ENCODE peak calls at places on chromosomes 2 and 18, in six cellular contexts. W is stomach, U is spleen, I is GM23338, S is K562, Y is Panc1. K is an unnamed sample.
A peak's percentile ranks its signal among the peaks of the same experiment; 100 is the strongest.

GRCh38 chr2:26529406-26530070 is 51.6 kb upstream of the OTOF start:
- DNase-seq in W (no peak), U (peak; percentile 41), I (no peak), S (no peak), Y (no peak), K (no peak)

GRCh38 chr2:205975082-205975949 is 110.7 kb downstream of the INO80D start:
- DNase-seq in W (peak; percentile 44), U (no peak), I (no peak), S (no peak), Y (no peak), K (no peak)

GRCh38 chr2:221741496-221742211 is 169.6 kb upstream of the EPHA4 start:
- DNase-seq in W (no peak), U (no peak), I (no peak), S (no peak), Y (no peak), K (no peak)

GRCh38 chr2:8680931-8681760 is 710 bp upstream of the ID2 start:
- DNase-seq in W (peak; percentile 73), U (peak; percentile 89), I (peak; percentile 80), S (peak; percentile 74), Y (no peak), K (peak; percentile 86)

GRCh38 chr2:39381653-39382052 is 55.4 kb downstream of the MAP4K3 start:
- DNase-seq in W (no peak), U (no peak), I (peak; percentile 59), S (no peak), Y (no peak), K (no peak)

GRCh38 chr2:238445409-238446190 is 18.9 kb downstream of the ASB1 start:
- DNase-seq in W (no peak), U (no peak), I (no peak), S (no peak), Y (no peak), K (no peak)

GRCh38 chr2:230700447-230700846 is 12.2 kb upstream of the CAB39 start:
- DNase-seq in W (no peak), U (no peak), I (no peak), S (no peak), Y (no peak), K (no peak)

GRCh38 chr18:26383454-26384270 is 157.4 kb downstream of the TAF4B start:
- DNase-seq in W (no peak), U (no peak), I (peak; percentile 69), S (peak; percentile 60), Y (peak; percentile 15), K (no peak)

GRCh38 chr18:63292844-63293683 is 26.5 kb downstream of the BCL2 start:
- DNase-seq in W (no peak), U (peak; percentile 85), I (no peak), S (no peak), Y (no peak), K (no peak)

GRCh38 chr2:94997981-94998920 is 27.3 kb upstream of the MAL start:
- DNase-seq in W (no peak), U (peak; percentile 67), I (peak; percentile 62), S (no peak), Y (no peak), K (peak; percentile 24)

GRCh38 chr2:118981627-118982026 is 39.6 kb downstream of the MARCO start:
- DNase-seq in W (no peak), U (no peak), I (no peak), S (no peak), Y (no peak), K (no peak)

GRCh38 chr2:168210898-168211570 is 36.4 kb downstream of the STK39 start:
- DNase-seq in W (no peak), U (no peak), I (no peak), S (no peak), Y (peak; percentile 75), K (no peak)

GRCh38 chr18:47174545-47175116 is 1.5 kb downstream of the IER3IP1 start:
- DNase-seq in W (no peak), U (no peak), I (peak; percentile 19), S (no peak), Y (no peak), K (no peak)

GRCh38 chr2:109066501-109066900 is 62.5 kb upstream of the SH3RF3 start:
- DNase-seq in W (no peak), U (peak; percentile 63), I (no peak), S (no peak), Y (no peak), K (no peak)

GRCh38 chr2:218831378-218831990 is at the start of gene PRKAG3:
- DNase-seq in W (no peak), U (peak; percentile 54), I (no peak), S (no peak), Y (no peak), K (no peak)

GRCh38 chr18:33076601-33077000 is 303.8 kb upstream of the KLHL14 start:
- DNase-seq in W (no peak), U (no peak), I (no peak), S (no peak), Y (no peak), K (no peak)

GRCh38 chr18:79898952-79899608 is 52.4 kb downstream of the SLC66A2 start:
- DNase-seq in W (no peak), U (peak; percentile 64), I (no peak), S (no peak), Y (no peak), K (no peak)

GRCh38 chr2:228602277-228602676 is 420.8 kb upstream of the SPHKAP start:
- DNase-seq in W (no peak), U (no peak), I (no peak), S (no peak), Y (no peak), K (no peak)

GRCh38 chr18:68462148-68462547 is 252.8 kb downstream of the TMX3 start:
- DNase-seq in W (no peak), U (no peak), I (no peak), S (no peak), Y (no peak), K (no peak)

GRCh38 chr2:134500211-134500935 is 218.4 kb downstream of the TMEM163 start:
- DNase-seq in W (no peak), U (no peak), I (no peak), S (no peak), Y (no peak), K (no peak)

GRCh38 chr18:3626927-3627240 is 176.9 kb downstream of the TGIF1 start:
- DNase-seq in W (no peak), U (no peak), I (no peak), S (no peak), Y (no peak), K (no peak)

GRCh38 chr2:186059096-186059495 is 320.5 kb downstream of the FSIP2 start:
- DNase-seq in W (no peak), U (no peak), I (no peak), S (no peak), Y (no peak), K (no peak)

GRCh38 chr2:73028841-73029240 is 42.7 kb downstream of the SFXN5 start:
- DNase-seq in W (no peak), U (no peak), I (no peak), S (no peak), Y (no peak), K (no peak)

GRCh38 chr2:54557601-54558187 is 101.6 kb downstream of the SPTBN1 start:
- DNase-seq in W (peak; percentile 75), U (peak; percentile 95), I (peak; percentile 55), S (peak; percentile 81), Y (no peak), K (peak; percentile 76)

GRCh38 chr2:153710128-153710527 is 161.6 kb upstream of the GALNT13 start:
- DNase-seq in W (no peak), U (no peak), I (no peak), S (no peak), Y (no peak), K (no peak)

GRCh38 chr18:50644807-50645206 is 84.9 kb downstream of the MAPK4 start:
- DNase-seq in W (no peak), U (no peak), I (peak; percentile 84), S (peak; percentile 24), Y (no peak), K (no peak)

GRCh38 chr18:41265047-41265446 is 690.0 kb upstream of the PIK3C3 start:
- DNase-seq in W (no peak), U (no peak), I (no peak), S (no peak), Y (no peak), K (no peak)

GRCh38 chr2:176637497-176638166 is 368.4 kb downstream of the MTX2 start:
- DNase-seq in W (no peak), U (peak; percentile 82), I (peak; percentile 74), S (no peak), Y (no peak), K (peak; percentile 89)

GRCh38 chr18:55420665-55420964 is 167.4 kb downstream of the TCF4 start:
- DNase-seq in W (no peak), U (no peak), I (no peak), S (no peak), Y (no peak), K (no peak)
- H3K4me3 ChIP-seq in W (no peak overlapping the region), U (no peak overlapping the region), I (peak overlapping the region; percentile 17), S (no peak overlapping the region), Y (no peak overlapping the region), K (no peak overlapping the region)

GRCh38 chr18:11995445-11996189 is 14.3 kb downstream of the IMPA2 start:
- DNase-seq in W (peak; percentile 85), U (peak; percentile 91), I (peak; percentile 84), S (peak; percentile 83), Y (no peak), K (no peak)

GRCh38 chr18:11996190-11996754 is 15.0 kb downstream of the IMPA2 start:
- DNase-seq in W (peak; percentile 21), U (peak; percentile 57), I (no peak), S (no peak), Y (no peak), K (no peak)

GRCh38 chr18:11994708-11995444 is 13.6 kb downstream of the IMPA2 start:
- DNase-seq in W (peak; percentile 54), U (peak; percentile 61), I (peak; percentile 83), S (no peak), Y (no peak), K (no peak)

GRCh38 chr18:11993264-11993916 is 12.1 kb downstream of the IMPA2 start:
- DNase-seq in W (peak; percentile 25), U (peak; percentile 70), I (no peak), S (no peak), Y (no peak), K (no peak)

GRCh38 chr18:11994346-11994707 is 13.0 kb downstream of the IMPA2 start:
- DNase-seq in W (peak; percentile 82), U (peak; percentile 55), I (no peak), S (no peak), Y (no peak), K (peak; percentile 82)
- TF ChIP-seq POLR2AphosphoS5 in W (peak; percentile 21), U (no peak), I (no peak), S (no peak), Y (no peak), K (no peak)

DNA sequence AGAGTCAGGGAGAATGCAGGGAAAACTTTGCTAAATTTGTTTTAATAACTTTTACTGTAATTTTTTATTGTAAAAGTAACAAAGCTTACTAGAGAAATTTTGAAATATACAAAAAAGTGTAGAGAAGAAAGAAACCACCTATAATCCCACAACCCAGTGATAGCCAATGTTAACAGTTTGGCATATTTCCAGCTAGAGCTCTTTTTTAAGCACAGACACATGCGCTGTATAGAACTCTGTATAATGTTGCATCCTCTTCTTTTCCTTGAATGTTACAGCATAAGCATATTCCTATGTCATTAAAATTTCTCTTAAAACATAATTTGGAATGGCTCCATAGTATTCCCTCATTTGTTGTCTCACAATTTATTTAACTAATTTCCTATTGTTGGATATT is 37.4 kb upstream of the EPAS1 start:
- DNase-seq in W (no peak), U (no peak), I (no peak), S (no peak), Y (no peak), K (no peak)
- H3K4me1 ChIP-seq in W (peaks cover 6% of the 10 kb centered on the region), U (peaks cover 33% of the 10 kb centered on the region), I (no peaks in the 10 kb centered on the region), S (peaks cover 39% of the 10 kb centered on the region), Y (no peaks in the 10 kb centered on the region), K (peaks cover 36% of the 10 kb centered on the region)

GRCh38 chr2:127400897-127401756 is 13.4 kb upstream of the MAP3K2 start:
- DNase-seq in W (peak; percentile 65), U (peak; percentile 65), I (peak; percentile 68), S (no peak), Y (no peak), K (peak; percentile 86)
- H3K4me3 ChIP-seq in W (no peak overlapping the region), U (no peak overlapping the region), I (peak overlapping the region; percentile 46), S (no peak overlapping the region), Y (no peak overlapping the region), K (peak overlapping the region; percentile 21)